ENCODE peak calls at places on chromosomes 16 and 17, in five cellular contexts. K is transverse colon; H is fibroblast of lung; M is left ventricle myocardium inferior; E is effector memory CD4-positive, alpha-beta T cell. A is an unnamed sample.
A peak's percentile ranks its signal among the peaks of the same experiment; 100 is the strongest.

GRCh38 chr16:85612801-85613608 is at the start of gene GSE1:
- DNase-seq in K (peak; percentile 98), H (peak; percentile 80), M (peak; percentile 93), E (peak; percentile 51), A (peak; percentile 97)

GRCh38 chr17:80920406-80920805 is 71.2 kb upstream of the CHMP6 start:
- DNase-seq in K (no peak), H (peak; percentile 12), M (no peak), E (no peak), A (no peak)

GRCh38 chr16:66300037-66300436 is 66.5 kb upstream of the CDH5 start:
- DNase-seq in K (no peak), H (no peak), M (no peak), E (no peak), A (no peak)

GRCh38 chr17:39730095-39730921 is at the start of gene MIEN1:
- DNase-seq in K (peak; percentile 95), H (peak; percentile 78), M (peak; percentile 92), E (peak; percentile 90), A (peak; percentile 87)

GRCh38 chr17:1625507-1626080 is 3.0 kb downstream of the SLC43A2 start:
- DNase-seq in K (no peak), H (no peak), M (no peak), E (no peak), A (no peak)

GRCh38 chr16:86391987-86392386 is 118.3 kb upstream of the FOXF1 start:
- DNase-seq in K (no peak), H (peak; percentile 61), M (no peak), E (no peak), A (peak; percentile 47)

GRCh38 chr16:11402745-11403533 is 57.7 kb downstream of the RMI2 start:
- DNase-seq in K (no peak), H (no peak), M (no peak), E (no peak), A (no peak)

GRCh38 chr17:69858460-69858859 is 216.6 kb upstream of the KCNJ16 start:
- DNase-seq in K (no peak), H (no peak), M (no peak), E (no peak), A (no peak)

GRCh38 chr16:10103096-10103495 is 79.1 kb downstream of the GRIN2A start:
- DNase-seq in K (no peak), H (no peak), M (no peak), E (no peak), A (no peak)

GRCh38 chr17:81994593-81995462 is 17.4 kb downstream of the ASPSCR1 start:
- DNase-seq in K (no peak), H (peak; percentile 33), M (no peak), E (no peak), A (no peak)

GRCh38 chr16:30354423-30355143 is 525 bp downstream of the CD2BP2 start:
- DNase-seq in K (peak; percentile 38), H (no peak), M (no peak), E (no peak), A (peak; percentile 57)

DNA sequence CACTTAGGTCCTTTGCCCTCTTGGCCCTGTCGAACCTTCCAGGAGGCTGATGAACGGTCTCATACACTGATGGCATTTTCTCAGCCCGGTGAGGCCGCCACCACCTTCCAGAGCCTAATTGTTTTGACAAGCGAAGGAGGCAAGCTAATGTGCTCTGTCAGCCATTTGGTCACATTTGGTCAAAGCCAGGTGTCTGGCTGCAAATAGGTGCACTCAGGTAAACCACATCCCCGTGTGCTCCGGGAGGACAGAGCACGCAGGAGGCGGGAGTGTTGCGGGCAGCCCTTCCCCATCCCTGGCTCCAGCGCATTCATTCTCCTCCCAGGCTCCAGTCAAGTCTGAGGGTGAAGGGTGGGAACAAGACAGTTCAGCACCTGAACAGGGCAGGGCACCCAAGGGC is 240.1 kb downstream of the MSI2 start:
- DNase-seq in K (no peak), H (no peak), M (no peak), E (no peak), A (no peak)
- H3K4me3 ChIP-seq in K (no peak overlapping the region), H (no peak overlapping the region), M (no peak overlapping the region), E (no peak overlapping the region), A (no peak overlapping the region)

GRCh38 chr16:8920676-8921625 is 38.8 kb downstream of the LITAFD start:
- DNase-seq in K (no peak), H (no peak), M (no peak), E (no peak), A (no peak)

GRCh38 chr16:8916541-8917225 is 34.5 kb downstream of the LITAFD start:
- DNase-seq in K (no peak), H (no peak), M (no peak), E (no peak), A (no peak)

GRCh38 chr16:8919934-8920465 is 37.8 kb downstream of the LITAFD start:
- DNase-seq in K (no peak), H (no peak), M (no peak), E (no peak), A (no peak)

GRCh38 chr16:8921626-8921984 is 39.5 kb downstream of the LITAFD start:
- DNase-seq in K (no peak), H (no peak), M (no peak), E (no peak), A (no peak)

GRCh38 chr16:8919089-8919933 is 37.2 kb downstream of the LITAFD start:
- DNase-seq in K (no peak), H (no peak), M (no peak), E (no peak), A (no peak)
- H3K4me3 ChIP-seq in K (no peak overlapping the region), H (no peak overlapping the region), M (no peak overlapping the region), E (no peak overlapping the region), A (no peak overlapping the region)

DNA sequence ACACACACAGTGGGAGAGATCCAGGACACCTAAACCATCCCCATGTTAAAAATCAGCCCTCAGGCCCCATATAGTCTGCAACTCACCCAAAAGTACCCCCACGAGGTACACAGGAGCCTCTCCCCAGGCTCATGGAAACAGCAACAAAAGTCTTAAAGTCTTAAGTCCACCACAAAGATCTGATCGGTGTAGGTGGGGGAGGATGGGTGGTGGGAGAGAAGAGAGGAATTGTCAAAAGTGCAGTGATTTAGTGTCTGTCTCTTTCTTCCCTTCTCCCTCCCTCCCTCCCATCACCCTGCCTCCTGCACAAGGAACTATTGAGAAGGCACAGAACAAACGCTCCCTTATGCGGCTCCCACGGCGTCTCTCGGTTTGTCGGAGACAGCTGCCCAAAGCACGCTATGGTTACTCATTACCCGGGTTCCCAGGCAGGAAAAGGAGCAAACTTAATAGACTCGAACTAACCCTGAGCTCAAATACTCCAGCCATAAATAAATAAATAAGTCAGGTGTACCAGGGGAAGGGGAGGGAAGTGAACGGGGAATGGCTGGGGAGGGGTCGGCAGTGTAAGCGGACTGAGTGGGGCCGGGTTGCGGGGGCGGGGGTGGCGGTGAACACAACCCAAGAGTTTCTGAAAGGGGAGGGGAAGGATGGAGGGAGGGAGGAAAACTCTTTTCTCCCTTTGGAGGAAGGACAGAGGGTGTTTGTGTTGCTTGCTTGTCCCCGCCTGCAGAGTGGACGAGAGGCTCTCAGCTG is 477.4 kb downstream of the SLC39A11 start:
- DNase-seq in K (peak; percentile 75), H (peak; percentile 39), M (no peak), E (no peak), A (peak; percentile 15)
- H3K4me3 ChIP-seq in K (no peak overlapping the region), H (no peak overlapping the region), M (no peak overlapping the region), E (no peak overlapping the region), A (no peak overlapping the region)

GRCh38 chr17:49130891-49131290 is 1.7 kb upstream of the B4GALNT2 start:
- DNase-seq in K (no peak), H (no peak), M (no peak), E (no peak), A (no peak)

GRCh38 chr17:49136335-49136734 is 3.8 kb downstream of the B4GALNT2 start:
- DNase-seq in K (no peak), H (no peak), M (no peak), E (no peak), A (no peak)

GRCh38 chr17:49132699-49133364 is at the start of gene B4GALNT2:
- DNase-seq in K (peak; percentile 69), H (no peak), M (no peak), E (no peak), A (no peak)

GRCh38 chr17:49132317-49132698 is 261 bp upstream of the B4GALNT2 start:
- DNase-seq in K (peak; percentile 21), H (no peak), M (no peak), E (no peak), A (no peak)
- H3K4me3 ChIP-seq in K (peak overlapping the region; percentile 50), H (peak overlapping the region; percentile 24), M (peak overlapping the region; percentile 51), E (peak overlapping the region; percentile 42), A (peak overlapping the region; percentile 22)